ENCODE peak calls at places on chromosome 6, in eight cellular contexts. One of them, this sample, is unnamed.

GRCh38 chr6:139600919-139601470 is 226.5 kb upstream of the CITED2 start:
- DNase-seq in mesenteric fat pad: no peak
- DNase-seq in NAMALWA: no peak
- DNase-seq in heart left ventricle: no peak
- DNase-seq in activated CD8-positive, alpha-beta memory T cell treated with anti-CD3 and anti-CD28 coated beads for 1 hour: no peak
- DNase-seq in nephron progenitor cell: no peak
- DNase-seq in activated CD4-positive, alpha-beta T cell treated with anti-CD3 and anti-CD28 coated beads for 24 hours: no peak
- DNase-seq in psoas muscle: no peak
- DNase-seq in this sample: no peak

GRCh38 chr6:36642913-36643817 is 35.3 kb upstream of the CDKN1A start:
- DNase-seq in activated CD8-positive, alpha-beta memory T cell treated with anti-CD3 and anti-CD28 coated beads for 1 hour: no peak
- DNase-seq in activated CD4-positive, alpha-beta T cell treated with anti-CD3 and anti-CD28 coated beads for 24 hours: no peak
- DNase-seq in heart left ventricle: peak; percentile 85
- DNase-seq in nephron progenitor cell: no peak
- DNase-seq in NAMALWA: no peak
- DNase-seq in mesenteric fat pad: peak; percentile 92
- DNase-seq in psoas muscle: peak; percentile 89
- DNase-seq in this sample: no peak

GRCh38 chr6:55397986-55398385 is 70.7 kb downstream of the GFRAL start:
- DNase-seq in activated CD8-positive, alpha-beta memory T cell treated with anti-CD3 and anti-CD28 coated beads for 1 hour: no peak
- DNase-seq in NAMALWA: no peak
- DNase-seq in activated CD4-positive, alpha-beta T cell treated with anti-CD3 and anti-CD28 coated beads for 24 hours: no peak
- DNase-seq in heart left ventricle: no peak
- DNase-seq in psoas muscle: no peak
- DNase-seq in mesenteric fat pad: no peak
- DNase-seq in nephron progenitor cell: no peak
- DNase-seq in this sample: no peak

GRCh38 chr6:170082531-170083187 is 208.2 kb downstream of the DLL1 start:
- DNase-seq in heart left ventricle: no peak
- DNase-seq in mesenteric fat pad: peak; percentile 51
- DNase-seq in psoas muscle: no peak
- DNase-seq in nephron progenitor cell: no peak
- DNase-seq in activated CD8-positive, alpha-beta memory T cell treated with anti-CD3 and anti-CD28 coated beads for 1 hour: no peak
- DNase-seq in NAMALWA: no peak
- DNase-seq in activated CD4-positive, alpha-beta T cell treated with anti-CD3 and anti-CD28 coated beads for 24 hours: no peak
- DNase-seq in this sample: peak; percentile 33

GRCh38 chr6:144922120-144922722 is 637.1 kb downstream of the UTRN start:
- DNase-seq in psoas muscle: no peak
- DNase-seq in NAMALWA: no peak
- DNase-seq in mesenteric fat pad: no peak
- DNase-seq in activated CD4-positive, alpha-beta T cell treated with anti-CD3 and anti-CD28 coated beads for 24 hours: no peak
- DNase-seq in heart left ventricle: no peak
- DNase-seq in nephron progenitor cell: no peak
- DNase-seq in activated CD8-positive, alpha-beta memory T cell treated with anti-CD3 and anti-CD28 coated beads for 1 hour: no peak
- DNase-seq in this sample: no peak

GRCh38 chr6:15524736-15525401 is 138.0 kb downstream of the DTNBP1 start:
- DNase-seq in nephron progenitor cell: no peak
- DNase-seq in NAMALWA: no peak
- DNase-seq in activated CD8-positive, alpha-beta memory T cell treated with anti-CD3 and anti-CD28 coated beads for 1 hour: no peak
- DNase-seq in heart left ventricle: no peak
- DNase-seq in mesenteric fat pad: peak; percentile 60
- DNase-seq in activated CD4-positive, alpha-beta T cell treated with anti-CD3 and anti-CD28 coated beads for 24 hours: no peak
- DNase-seq in psoas muscle: no peak
- DNase-seq in this sample: no peak

GRCh38 chr6:113694278-113695077 is 162.7 kb upstream of the MARCKS start:
- DNase-seq in activated CD8-positive, alpha-beta memory T cell treated with anti-CD3 and anti-CD28 coated beads for 1 hour: no peak
- DNase-seq in psoas muscle: no peak
- DNase-seq in activated CD4-positive, alpha-beta T cell treated with anti-CD3 and anti-CD28 coated beads for 24 hours: no peak
- DNase-seq in NAMALWA: no peak
- DNase-seq in heart left ventricle: no peak
- DNase-seq in mesenteric fat pad: no peak
- DNase-seq in nephron progenitor cell: no peak
- DNase-seq in this sample: no peak

GRCh38 chr6:22333802-22334201 is 37.0 kb upstream of the PRL start:
- DNase-seq in activated CD4-positive, alpha-beta T cell treated with anti-CD3 and anti-CD28 coated beads for 24 hours: no peak
- DNase-seq in heart left ventricle: no peak
- DNase-seq in activated CD8-positive, alpha-beta memory T cell treated with anti-CD3 and anti-CD28 coated beads for 1 hour: no peak
- DNase-seq in psoas muscle: no peak
- DNase-seq in nephron progenitor cell: no peak
- DNase-seq in NAMALWA: no peak
- DNase-seq in mesenteric fat pad: no peak
- DNase-seq in this sample: no peak

GRCh38 chr6:75094614-75095321 is 111.1 kb downstream of the COL12A1 start:
- DNase-seq in activated CD4-positive, alpha-beta T cell treated with anti-CD3 and anti-CD28 coated beads for 24 hours: no peak
- DNase-seq in nephron progenitor cell: no peak
- DNase-seq in activated CD8-positive, alpha-beta memory T cell treated with anti-CD3 and anti-CD28 coated beads for 1 hour: no peak
- DNase-seq in heart left ventricle: no peak
- DNase-seq in psoas muscle: no peak
- DNase-seq in mesenteric fat pad: no peak
- DNase-seq in NAMALWA: no peak
- DNase-seq in this sample: no peak

GRCh38 chr6:53134601-53135235 is 13.9 kb downstream of the GCM1 start:
- DNase-seq in NAMALWA: no peak
- DNase-seq in mesenteric fat pad: no peak
- DNase-seq in nephron progenitor cell: no peak
- DNase-seq in heart left ventricle: no peak
- DNase-seq in psoas muscle: no peak
- DNase-seq in activated CD4-positive, alpha-beta T cell treated with anti-CD3 and anti-CD28 coated beads for 24 hours: no peak
- DNase-seq in activated CD8-positive, alpha-beta memory T cell treated with anti-CD3 and anti-CD28 coated beads for 1 hour: no peak
- DNase-seq in this sample: no peak

GRCh38 chr6:137202078-137202477 is 17.1 kb downstream of the IFNGR1 start:
- DNase-seq in heart left ventricle: no peak
- DNase-seq in mesenteric fat pad: no peak
- DNase-seq in nephron progenitor cell: peak; percentile 4
- DNase-seq in activated CD8-positive, alpha-beta memory T cell treated with anti-CD3 and anti-CD28 coated beads for 1 hour: no peak
- DNase-seq in activated CD4-positive, alpha-beta T cell treated with anti-CD3 and anti-CD28 coated beads for 24 hours: no peak
- DNase-seq in psoas muscle: no peak
- DNase-seq in NAMALWA: peak; percentile 51
- DNase-seq in this sample: no peak

GRCh38 chr6:44275749-44276648 is 5.7 kb downstream of the TMEM151B start:
- DNase-seq in activated CD4-positive, alpha-beta T cell treated with anti-CD3 and anti-CD28 coated beads for 24 hours: no peak
- DNase-seq in activated CD8-positive, alpha-beta memory T cell treated with anti-CD3 and anti-CD28 coated beads for 1 hour: no peak
- DNase-seq in nephron progenitor cell: no peak
- DNase-seq in mesenteric fat pad: no peak
- DNase-seq in psoas muscle: no peak
- DNase-seq in NAMALWA: no peak
- DNase-seq in heart left ventricle: no peak
- DNase-seq in this sample: no peak

This sample was measured in NK-92 treated with Interleukin-12 subunit alpha and Interleukin-12 subunit beta, amount 100 ng/mL, for 24 hours.